ENCODE peak calls at places on chromosome 4, in nine cellular contexts. O, S, J, A, T, V, W, N and F are unnamed samples.

GRCh38 chr4:149964001-149964400 is 114.2 kb upstream of the DCLK2 start:
- DNase-seq in O (no peak), S (no peak), J (no peak), A (no peak), T (no peak), V (no peak), W (no peak), N (no peak), F (no peak)

GRCh38 chr4:72951147-72951546 is 118.4 kb downstream of the COX18 start:
- DNase-seq in O (no peak), S (no peak), J (no peak), A (no peak), T (no peak), V (no peak), W (no peak), N (peak; percentile 2), F (no peak)

GRCh38 chr4:87805971-87806370 is 6.6 kb downstream of the IBSP start:
- DNase-seq in O (peak; percentile 26), S (no peak), J (no peak), A (no peak), T (no peak), V (no peak), W (no peak), N (no peak), F (peak; percentile 51)

GRCh38 chr4:26964512-26964911 is 103.9 kb downstream of the STIM2 start:
- DNase-seq in O (no peak), S (no peak), J (no peak), A (no peak), T (no peak), V (no peak), W (no peak), N (no peak), F (peak; percentile 4)

GRCh38 chr4:26473893-26474292 is 16.4 kb downstream of the CCKAR start:
- DNase-seq in O (no peak), S (no peak), J (no peak), A (no peak), T (no peak), V (no peak), W (no peak), N (no peak), F (no peak)

GRCh38 chr4:110586137-110586850 is 36.6 kb downstream of the PITX2 start:
- DNase-seq in O (peak; percentile 30), S (peak; percentile 57), J (no peak), A (peak; percentile 62), T (no peak), V (peak; percentile 73), W (no peak), N (peak; percentile 42), F (peak; percentile 81)

GRCh38 chr4:7557447-7557846 is 122.7 kb upstream of the PSAPL1 start:
- DNase-seq in O (peak; percentile 55), S (no peak), J (no peak), A (no peak), T (no peak), V (peak; percentile 70), W (no peak), N (no peak), F (peak; percentile 77)

GRCh38 chr4:127685292-127685691 is 44.9 kb upstream of the SLC25A31 start:
- DNase-seq in O (peak; percentile 63), S (no peak), J (no peak), A (no peak), T (no peak), V (no peak), W (no peak), N (no peak), F (no peak)

GRCh38 chr4:184510431-184510830 is 36.1 kb upstream of the IRF2 start:
- DNase-seq in O (no peak), S (no peak), J (no peak), A (no peak), T (no peak), V (no peak), W (no peak), N (no peak), F (no peak)

GRCh38 chr4:180757927-180758326 is 1485.3 kb upstream of the TENM3 start:
- DNase-seq in O (no peak), S (no peak), J (no peak), A (no peak), T (no peak), V (no peak), W (no peak), N (no peak), F (no peak)

GRCh38 chr4:14513471-14513870 is 488.8 kb upstream of the CPEB2 start:
- DNase-seq in O (no peak), S (no peak), J (no peak), A (no peak), T (no peak), V (peak; percentile 78), W (no peak), N (no peak), F (peak; percentile 6)

GRCh38 chr4:602559-602942 is 22.8 kb upstream of the PDE6B start:
- DNase-seq in O (no peak), S (peak; percentile 80), J (peak; percentile 69), A (no peak), T (peak; percentile 55), V (no peak), W (peak; percentile 74), N (peak; percentile 88), F (no peak)

GRCh38 chr4:153064571-153064970 is 128.4 kb downstream of the FHDC1 start:
- DNase-seq in O (no peak), S (no peak), J (no peak), A (no peak), T (no peak), V (no peak), W (no peak), N (peak; percentile 47), F (no peak)

GRCh38 chr4:70269674-70270073 is 27.3 kb downstream of the CSN3 start:
- DNase-seq in O (no peak), S (no peak), J (no peak), A (peak; percentile 6), T (no peak), V (no peak), W (no peak), N (peak; percentile 12), F (no peak)

GRCh38 chr4:95610170-95610569 is 61.4 kb upstream of the UNC5C start:
- DNase-seq in O (no peak), S (no peak), J (no peak), A (no peak), T (no peak), V (no peak), W (no peak), N (no peak), F (no peak)

GRCh38 chr4:183417356-183417755 is 27.1 kb upstream of the CDKN2AIP start:
- DNase-seq in O (no peak), S (no peak), J (no peak), A (no peak), T (no peak), V (no peak), W (no peak), N (no peak), F (peak; percentile 37)

GRCh38 chr4:17336524-17336941 is 175.4 kb downstream of the QDPR start:
- DNase-seq in O (no peak), S (no peak), J (peak; percentile 69), A (no peak), T (no peak), V (peak; percentile 39), W (no peak), N (no peak), F (no peak)

GRCh38 chr4:83129258-83129657 is 14.7 kb upstream of the PLAC8 start:
- DNase-seq in O (no peak), S (no peak), J (no peak), A (no peak), T (no peak), V (no peak), W (no peak), N (no peak), F (no peak)

GRCh38 chr4:17719106-17719505 is 62.3 kb downstream of the FAM184B start:
- DNase-seq in O (no peak), S (no peak), J (no peak), A (no peak), T (no peak), V (no peak), W (no peak), N (no peak), F (no peak)

GRCh38 chr4:151226004-151226932 is 50.7 kb upstream of the PRSS48 start:
- DNase-seq in O (peak; percentile 81), S (no peak), J (no peak), A (no peak), T (no peak), V (peak; percentile 87), W (no peak), N (no peak), F (peak; percentile 84)

GRCh38 chr4:162959056-162959455 is 207.6 kb downstream of the NAF1 start:
- DNase-seq in O (no peak), S (peak; percentile 15), J (no peak), A (no peak), T (no peak), V (no peak), W (no peak), N (peak; percentile 28), F (no peak)

GRCh38 chr4:141099326-141099725 is 33.9 kb downstream of the RNF150 start:
- DNase-seq in O (no peak), S (no peak), J (no peak), A (no peak), T (no peak), V (peak; percentile 56), W (no peak), N (no peak), F (peak; percentile 41)

GRCh38 chr4:98484031-98484430 is 174.4 kb downstream of the TSPAN5 start:
- DNase-seq in O (no peak), S (no peak), J (no peak), A (no peak), T (no peak), V (peak; percentile 42), W (no peak), N (no peak), F (no peak)

GRCh38 chr4:20629180-20630115 is 70.8 kb upstream of the PACRGL start:
- DNase-seq in O (no peak), S (no peak), J (no peak), A (no peak), T (no peak), V (no peak), W (no peak), N (no peak), F (no peak)

GRCh38 chr4:15396157-15396800 is 31.6 kb upstream of the C1QTNF7 start:
- DNase-seq in O (no peak), S (peak; percentile 71), J (peak; percentile 49), A (no peak), T (no peak), V (peak; percentile 52), W (peak; percentile 16), N (peak; percentile 70), F (peak; percentile 42)

GRCh38 chr4:99504804-99505502 is 5.9 kb upstream of the C4orf17 start:
- DNase-seq in O (no peak), S (no peak), J (no peak), A (no peak), T (no peak), V (no peak), W (no peak), N (no peak), F (no peak)

GRCh38 chr4:61468091-61468720 is 268.1 kb downstream of the ADGRL3 start:
- DNase-seq in O (peak; percentile 70), S (no peak), J (no peak), A (no peak), T (no peak), V (peak; percentile 81), W (no peak), N (no peak), F (no peak)

GRCh38 chr4:148857234-148857972 is 415.2 kb upstream of the NR3C2 start:
- DNase-seq in O (peak; percentile 8), S (no peak), J (no peak), A (no peak), T (no peak), V (peak; percentile 19), W (no peak), N (no peak), F (no peak)

GRCh38 chr4:28557755-28558154 is 1697.1 kb downstream of the STIM2 start:
- DNase-seq in O (peak; percentile 8), S (no peak), J (no peak), A (no peak), T (no peak), V (no peak), W (no peak), N (no peak), F (peak; percentile 59)

GRCh38 chr4:152655272-152656129 is 24.3 kb downstream of the TMEM154 start:
- DNase-seq in O (no peak), S (no peak), J (no peak), A (no peak), T (no peak), V (no peak), W (no peak), N (no peak), F (no peak)

GRCh38 chr4:6142935-6143602 is 57.3 kb downstream of the JAKMIP1 start:
- DNase-seq in O (no peak), S (no peak), J (no peak), A (no peak), T (no peak), V (no peak), W (no peak), N (no peak), F (no peak)